ENCODE peak calls at places on chromosomes 12 and 14, in nine cellular contexts. One of them, this sample, is unnamed.

GRCh38 chr12:50961708-50962107 is 9.4 kb downstream of the HIGD1C start:
- DNase-seq in MCF 10A: no peak
- DNase-seq in LoVo: no peak
- DNase-seq in stimulated activated CD8-positive, alpha-beta memory T cell treated with anti-CD3 and anti-CD28 coated beads, Interleukin-15, amount 100 ng/mL, for 1 hour: no peak
- DNase-seq in HT-29: no peak
- DNase-seq in uterus: peak; percentile 34
- DNase-seq in ACHN: no peak
- DNase-seq in NCI-H146: no peak
- DNase-seq in nucleus accumbens: no peak
- DNase-seq in this sample: no peak

GRCh38 chr14:90795744-90796143 is 20.5 kb downstream of the TTC7B start:
- DNase-seq in NCI-H146: no peak
- DNase-seq in HT-29: no peak
- DNase-seq in uterus: no peak
- DNase-seq in MCF 10A: peak; percentile 55
- DNase-seq in ACHN: peak; percentile 69
- DNase-seq in LoVo: no peak
- DNase-seq in stimulated activated CD8-positive, alpha-beta memory T cell treated with anti-CD3 and anti-CD28 coated beads, Interleukin-15, amount 100 ng/mL, for 1 hour: no peak
- DNase-seq in nucleus accumbens: no peak
- DNase-seq in this sample: peak; percentile 59

GRCh38 chr14:104001003-104001402 is 58.7 kb upstream of the RD3L start:
- DNase-seq in LoVo: no peak
- DNase-seq in HT-29: peak; percentile 12
- DNase-seq in nucleus accumbens: no peak
- DNase-seq in stimulated activated CD8-positive, alpha-beta memory T cell treated with anti-CD3 and anti-CD28 coated beads, Interleukin-15, amount 100 ng/mL, for 1 hour: no peak
- DNase-seq in uterus: no peak
- DNase-seq in NCI-H146: no peak
- DNase-seq in ACHN: no peak
- DNase-seq in MCF 10A: peak; percentile 4
- DNase-seq in this sample: peak; percentile 32

GRCh38 chr12:88325828-88326214 is 183.7 kb downstream of the TMTC3 start:
- DNase-seq in MCF 10A: peak; percentile 54
- DNase-seq in LoVo: no peak
- DNase-seq in uterus: no peak
- DNase-seq in ACHN: no peak
- DNase-seq in HT-29: no peak
- DNase-seq in NCI-H146: no peak
- DNase-seq in stimulated activated CD8-positive, alpha-beta memory T cell treated with anti-CD3 and anti-CD28 coated beads, Interleukin-15, amount 100 ng/mL, for 1 hour: no peak
- DNase-seq in nucleus accumbens: no peak
- DNase-seq in this sample: no peak

GRCh38 chr12:86230516-86231146 is 25.6 kb downstream of the MGAT4C start:
- DNase-seq in uterus: no peak
- DNase-seq in LoVo: no peak
- DNase-seq in NCI-H146: no peak
- DNase-seq in ACHN: peak; percentile 42
- DNase-seq in HT-29: no peak
- DNase-seq in stimulated activated CD8-positive, alpha-beta memory T cell treated with anti-CD3 and anti-CD28 coated beads, Interleukin-15, amount 100 ng/mL, for 1 hour: no peak
- DNase-seq in nucleus accumbens: no peak
- DNase-seq in MCF 10A: peak; percentile 40
- DNase-seq in this sample: no peak

GRCh38 chr14:64786296-64787149 is 82.3 kb downstream of the PLEKHG3 start:
- DNase-seq in HT-29: no peak
- DNase-seq in MCF 10A: peak; percentile 30
- DNase-seq in LoVo: no peak
- DNase-seq in NCI-H146: no peak
- DNase-seq in nucleus accumbens: no peak
- DNase-seq in ACHN: no peak
- DNase-seq in stimulated activated CD8-positive, alpha-beta memory T cell treated with anti-CD3 and anti-CD28 coated beads, Interleukin-15, amount 100 ng/mL, for 1 hour: no peak
- DNase-seq in uterus: no peak
- DNase-seq in this sample: no peak

GRCh38 chr12:9258676-9259075 is 50.5 kb upstream of the PZP start:
- DNase-seq in NCI-H146: no peak
- DNase-seq in stimulated activated CD8-positive, alpha-beta memory T cell treated with anti-CD3 and anti-CD28 coated beads, Interleukin-15, amount 100 ng/mL, for 1 hour: no peak
- DNase-seq in ACHN: no peak
- DNase-seq in MCF 10A: no peak
- DNase-seq in nucleus accumbens: no peak
- DNase-seq in LoVo: no peak
- DNase-seq in uterus: no peak
- DNase-seq in HT-29: no peak
- DNase-seq in this sample: no peak

GRCh38 chr12:106267535-106267934 is 19.7 kb upstream of the CKAP4 start:
- DNase-seq in MCF 10A: no peak
- DNase-seq in stimulated activated CD8-positive, alpha-beta memory T cell treated with anti-CD3 and anti-CD28 coated beads, Interleukin-15, amount 100 ng/mL, for 1 hour: no peak
- DNase-seq in uterus: no peak
- DNase-seq in nucleus accumbens: no peak
- DNase-seq in HT-29: no peak
- DNase-seq in ACHN: no peak
- DNase-seq in LoVo: no peak
- DNase-seq in NCI-H146: no peak
- DNase-seq in this sample: no peak

GRCh38 chr12:17215754-17216153 is 609.8 kb upstream of the LMO3 start:
- DNase-seq in HT-29: peak; percentile 5
- DNase-seq in NCI-H146: no peak
- DNase-seq in uterus: no peak
- DNase-seq in stimulated activated CD8-positive, alpha-beta memory T cell treated with anti-CD3 and anti-CD28 coated beads, Interleukin-15, amount 100 ng/mL, for 1 hour: no peak
- DNase-seq in ACHN: peak; percentile 57
- DNase-seq in nucleus accumbens: no peak
- DNase-seq in MCF 10A: peak; percentile 2
- DNase-seq in LoVo: no peak
- DNase-seq in this sample: peak; percentile 1

GRCh38 chr12:2084553-2085296 is 31.9 kb downstream of the CACNA1C start:
- DNase-seq in NCI-H146: no peak
- DNase-seq in uterus: peak; percentile 71
- DNase-seq in MCF 10A: peak; percentile 26
- DNase-seq in HT-29: no peak
- DNase-seq in LoVo: no peak
- DNase-seq in nucleus accumbens: no peak
- DNase-seq in stimulated activated CD8-positive, alpha-beta memory T cell treated with anti-CD3 and anti-CD28 coated beads, Interleukin-15, amount 100 ng/mL, for 1 hour: no peak
- DNase-seq in ACHN: no peak
- DNase-seq in this sample: peak; percentile 49

GRCh38 chr12:69404851-69405365 is 45.4 kb downstream of the YEATS4 start:
- DNase-seq in stimulated activated CD8-positive, alpha-beta memory T cell treated with anti-CD3 and anti-CD28 coated beads, Interleukin-15, amount 100 ng/mL, for 1 hour: no peak
- DNase-seq in MCF 10A: no peak
- DNase-seq in NCI-H146: no peak
- DNase-seq in HT-29: no peak
- DNase-seq in uterus: no peak
- DNase-seq in ACHN: peak; percentile 24
- DNase-seq in LoVo: no peak
- DNase-seq in nucleus accumbens: no peak
- DNase-seq in this sample: no peak

GRCh38 chr12:37565112-37565511 is 751.5 kb upstream of the ALG10B start:
- DNase-seq in uterus: no peak
- DNase-seq in nucleus accumbens: no peak
- DNase-seq in LoVo: no peak
- DNase-seq in ACHN: no peak
- DNase-seq in NCI-H146: no peak
- DNase-seq in MCF 10A: peak; percentile 3
- DNase-seq in stimulated activated CD8-positive, alpha-beta memory T cell treated with anti-CD3 and anti-CD28 coated beads, Interleukin-15, amount 100 ng/mL, for 1 hour: no peak
- DNase-seq in HT-29: no peak
- DNase-seq in this sample: peak; percentile 6

GRCh38 chr12:124563401-124563800 is 4.0 kb downstream of the NCOR2 start:
- DNase-seq in stimulated activated CD8-positive, alpha-beta memory T cell treated with anti-CD3 and anti-CD28 coated beads, Interleukin-15, amount 100 ng/mL, for 1 hour: no peak
- DNase-seq in LoVo: no peak
- DNase-seq in NCI-H146: no peak
- DNase-seq in nucleus accumbens: no peak
- DNase-seq in MCF 10A: no peak
- DNase-seq in uterus: no peak
- DNase-seq in HT-29: no peak
- DNase-seq in ACHN: no peak
- DNase-seq in this sample: no peak

This sample was measured in NB4.